ENCODE peak calls at places on chromosomes 4 and X, in nine cellular contexts. One of them, this sample, is unnamed.

GRCh38 chr4:172709376-172709775 is 459.2 kb upstream of the GALNT7 start:
- DNase-seq in heart left ventricle: no peak
- DNase-seq in upper lobe of right lung: no peak
- DNase-seq in neural progenitor cell: peak; percentile 79
- DNase-seq in fibroblast of lung: no peak
- DNase-seq in IMR-90: no peak
- DNase-seq in K562: no peak
- DNase-seq in thoracic aorta: no peak
- DNase-seq in A549: no peak
- DNase-seq in this sample: no peak

GRCh38 chr4:151228196-151229119 is 48.5 kb upstream of the PRSS48 start:
- DNase-seq in A549: no peak
- DNase-seq in thoracic aorta: no peak
- DNase-seq in upper lobe of right lung: no peak
- DNase-seq in neural progenitor cell: no peak
- DNase-seq in heart left ventricle: no peak
- DNase-seq in IMR-90: peak; percentile 28
- DNase-seq in K562: no peak
- DNase-seq in fibroblast of lung: peak; percentile 90
- DNase-seq in this sample: no peak

GRCh38 chr4:79034544-79034943 is 95.3 kb upstream of the PAQR3 start:
- DNase-seq in K562: no peak
- DNase-seq in upper lobe of right lung: no peak
- DNase-seq in fibroblast of lung: no peak
- DNase-seq in IMR-90: no peak
- DNase-seq in thoracic aorta: no peak
- DNase-seq in A549: no peak
- DNase-seq in heart left ventricle: no peak
- DNase-seq in neural progenitor cell: no peak
- DNase-seq in this sample: no peak

GRCh38 chr4:153337686-153338085 is 6.8 kb upstream of the MND1 start:
- DNase-seq in A549: no peak
- DNase-seq in thoracic aorta: no peak
- DNase-seq in fibroblast of lung: no peak
- DNase-seq in heart left ventricle: no peak
- DNase-seq in IMR-90: no peak
- DNase-seq in neural progenitor cell: no peak
- DNase-seq in K562: no peak
- DNase-seq in upper lobe of right lung: no peak
- DNase-seq in this sample: no peak

GRCh38 chr4:53587123-53587522 is 4.2 kb downstream of the LNX1 start:
- DNase-seq in fibroblast of lung: no peak
- DNase-seq in neural progenitor cell: no peak
- DNase-seq in upper lobe of right lung: no peak
- DNase-seq in K562: no peak
- DNase-seq in heart left ventricle: no peak
- DNase-seq in IMR-90: no peak
- DNase-seq in thoracic aorta: no peak
- DNase-seq in A549: no peak
- DNase-seq in this sample: no peak

GRCh38 chr4:47954245-47954644 is 39.9 kb upstream of the NFXL1 start:
- DNase-seq in IMR-90: no peak
- DNase-seq in neural progenitor cell: no peak
- DNase-seq in thoracic aorta: no peak
- DNase-seq in fibroblast of lung: no peak
- DNase-seq in A549: no peak
- DNase-seq in heart left ventricle: no peak
- DNase-seq in K562: no peak
- DNase-seq in upper lobe of right lung: no peak
- DNase-seq in this sample: no peak

GRCh38 chr4:26034849-26035248 is 120.8 kb downstream of the SMIM20 start:
- DNase-seq in K562: no peak
- DNase-seq in neural progenitor cell: no peak
- DNase-seq in A549: no peak
- DNase-seq in fibroblast of lung: no peak
- DNase-seq in heart left ventricle: no peak
- DNase-seq in thoracic aorta: no peak
- DNase-seq in upper lobe of right lung: no peak
- DNase-seq in IMR-90: no peak
- DNase-seq in this sample: no peak

GRCh38 chr4:183626168-183626567 is 32.8 kb downstream of the RWDD4 start:
- DNase-seq in IMR-90: no peak
- DNase-seq in upper lobe of right lung: no peak
- DNase-seq in neural progenitor cell: no peak
- DNase-seq in fibroblast of lung: no peak
- DNase-seq in A549: no peak
- DNase-seq in heart left ventricle: no peak
- DNase-seq in K562: no peak
- DNase-seq in thoracic aorta: no peak
- DNase-seq in this sample: no peak

GRCh38 chr4:183609151-183609550 is 49.8 kb downstream of the RWDD4 start:
- DNase-seq in upper lobe of right lung: no peak
- DNase-seq in IMR-90: no peak
- DNase-seq in heart left ventricle: no peak
- DNase-seq in neural progenitor cell: no peak
- DNase-seq in K562: no peak
- DNase-seq in A549: no peak
- DNase-seq in thoracic aorta: no peak
- DNase-seq in fibroblast of lung: no peak
- DNase-seq in this sample: no peak

GRCh38 chr4:47315346-47315745 is 148.2 kb downstream of the COMMD8 start:
- DNase-seq in upper lobe of right lung: no peak
- DNase-seq in fibroblast of lung: peak; percentile 79
- DNase-seq in IMR-90: peak; percentile 80
- DNase-seq in thoracic aorta: no peak
- DNase-seq in A549: no peak
- DNase-seq in neural progenitor cell: no peak
- DNase-seq in heart left ventricle: no peak
- DNase-seq in K562: no peak
- DNase-seq in this sample: no peak

DNA sequence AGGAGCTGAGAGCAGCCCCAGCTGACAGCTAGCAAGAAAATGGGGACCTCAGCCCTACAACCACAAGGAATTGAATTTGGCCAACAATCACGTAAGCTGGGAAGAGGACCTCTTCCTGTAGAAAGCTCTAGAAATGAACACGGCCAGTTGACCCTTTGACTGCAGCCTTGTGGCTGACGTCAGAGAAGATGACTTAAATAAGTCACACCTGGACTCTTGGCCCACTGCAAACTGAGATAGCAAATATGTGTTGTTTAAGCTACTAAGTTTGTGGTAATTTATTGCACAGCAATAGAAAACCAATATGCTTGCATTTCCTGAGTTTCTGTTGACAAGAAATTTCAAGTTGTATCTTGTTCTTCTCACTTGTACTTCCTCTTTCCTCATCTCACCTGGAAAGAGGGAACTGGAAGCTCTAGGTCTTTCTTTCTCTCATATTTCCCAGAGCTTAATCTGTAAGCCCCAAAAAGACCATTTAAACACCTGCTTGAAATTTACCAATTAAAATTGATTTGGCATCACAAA is 18.8 kb downstream of the PRKG2 start:
- DNase-seq in thoracic aorta: no peak
- DNase-seq in upper lobe of right lung: no peak
- DNase-seq in K562: no peak
- DNase-seq in heart left ventricle: no peak
- DNase-seq in neural progenitor cell: no peak
- DNase-seq in fibroblast of lung: no peak
- DNase-seq in IMR-90: no peak
- DNase-seq in A549: no peak
- DNase-seq in this sample: no peak
- H3K27ac ChIP-seq in thoracic aorta: no peak overlapping the region
- H3K27ac ChIP-seq in upper lobe of right lung: no peak overlapping the region
- H3K27ac ChIP-seq in K562: no peak overlapping the region
- H3K27ac ChIP-seq in heart left ventricle: no peak overlapping the region
- H3K27ac ChIP-seq in neural progenitor cell: no peak overlapping the region
- H3K27ac ChIP-seq in fibroblast of lung: no peak overlapping the region
- H3K27ac ChIP-seq in IMR-90: no peak overlapping the region
- H3K27ac ChIP-seq in A549: no peak overlapping the region
- H3K27ac ChIP-seq in this sample: no peak overlapping the region

GRCh38 chrX:20218809-20219505 is 47.8 kb downstream of the RPS6KA3 start:
- DNase-seq in IMR-90: peak; percentile 20
- DNase-seq in fibroblast of lung: peak; percentile 14
- DNase-seq in K562: peak; percentile 11
- DNase-seq in thoracic aorta: no peak
- DNase-seq in neural progenitor cell: peak; percentile 3
- DNase-seq in upper lobe of right lung: no peak
- DNase-seq in A549: peak; percentile 5
- DNase-seq in heart left ventricle: no peak
- DNase-seq in this sample: no peak

GRCh38 chrX:20215565-20215964 is 51.1 kb downstream of the RPS6KA3 start:
- DNase-seq in K562: no peak
- DNase-seq in fibroblast of lung: no peak
- DNase-seq in thoracic aorta: no peak
- DNase-seq in IMR-90: no peak
- DNase-seq in neural progenitor cell: no peak
- DNase-seq in upper lobe of right lung: no peak
- DNase-seq in heart left ventricle: no peak
- DNase-seq in A549: no peak
- DNase-seq in this sample: no peak

GRCh38 chrX:20217906-20218305 is 48.8 kb downstream of the RPS6KA3 start:
- DNase-seq in fibroblast of lung: no peak
- DNase-seq in IMR-90: no peak
- DNase-seq in K562: no peak
- DNase-seq in upper lobe of right lung: no peak
- DNase-seq in thoracic aorta: no peak
- DNase-seq in A549: no peak
- DNase-seq in heart left ventricle: no peak
- DNase-seq in neural progenitor cell: no peak
- DNase-seq in this sample: no peak

GRCh38 chrX:20221902-20222301 is 44.8 kb downstream of the RPS6KA3 start:
- DNase-seq in fibroblast of lung: peak; percentile 29
- DNase-seq in upper lobe of right lung: no peak
- DNase-seq in IMR-90: peak; percentile 42
- DNase-seq in K562: peak; percentile 6
- DNase-seq in A549: peak; percentile 6
- DNase-seq in thoracic aorta: no peak
- DNase-seq in neural progenitor cell: no peak
- DNase-seq in heart left ventricle: no peak
- DNase-seq in this sample: no peak

DNA sequence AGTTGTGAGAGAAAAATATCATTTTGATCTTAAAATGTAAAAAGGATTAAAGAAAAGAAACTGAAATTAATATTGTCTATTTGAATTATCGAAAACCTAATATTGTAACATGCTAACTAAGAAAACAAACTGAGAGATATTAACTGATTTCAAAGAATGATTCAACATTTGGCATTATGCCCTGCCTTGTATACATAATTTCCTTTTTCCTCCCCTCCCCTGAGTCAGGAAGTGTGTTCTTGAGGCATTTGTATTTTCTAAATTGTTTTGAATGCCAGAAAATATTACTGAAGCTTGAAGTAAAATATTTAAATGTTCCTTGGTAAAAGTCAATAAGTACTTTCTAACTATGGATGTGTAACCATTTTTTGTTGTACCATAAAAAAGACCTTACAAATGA is 49.4 kb downstream of the RPS6KA3 start:
- DNase-seq in K562: no peak
- DNase-seq in upper lobe of right lung: no peak
- DNase-seq in thoracic aorta: no peak
- DNase-seq in IMR-90: peak; percentile 78
- DNase-seq in neural progenitor cell: no peak
- DNase-seq in heart left ventricle: no peak
- DNase-seq in A549: peak; percentile 13
- DNase-seq in fibroblast of lung: peak; percentile 82
- DNase-seq in this sample: no peak
- H3K4me3 ChIP-seq in K562: no peak overlapping the region
- H3K4me3 ChIP-seq in upper lobe of right lung: peak overlapping the region; percentile 33
- H3K4me3 ChIP-seq in thoracic aorta: no peak overlapping the region
- H3K4me3 ChIP-seq in IMR-90: no peak overlapping the region
- H3K4me3 ChIP-seq in neural progenitor cell: no peak overlapping the region
- H3K4me3 ChIP-seq in heart left ventricle: peak overlapping the region; percentile 40
- H3K4me3 ChIP-seq in A549: no peak overlapping the region
- H3K4me3 ChIP-seq in fibroblast of lung: no peak overlapping the region
- H3K4me3 ChIP-seq in this sample: no peak overlapping the region

GRCh38 chr4:168735735-168736134 is 238.9 kb downstream of the PALLD start:
- DNase-seq in thoracic aorta: no peak
- DNase-seq in upper lobe of right lung: no peak
- DNase-seq in neural progenitor cell: no peak
- DNase-seq in IMR-90: no peak
- DNase-seq in A549: no peak
- DNase-seq in heart left ventricle: no peak
- DNase-seq in K562: no peak
- DNase-seq in fibroblast of lung: no peak
- DNase-seq in this sample: no peak
- H3K27ac ChIP-seq in thoracic aorta: peak overlapping the region; percentile 59
- H3K27ac ChIP-seq in upper lobe of right lung: peak overlapping the region; percentile 43
- H3K27ac ChIP-seq in neural progenitor cell: no peak overlapping the region
- H3K27ac ChIP-seq in IMR-90: no peak overlapping the region
- H3K27ac ChIP-seq in A549: no peak overlapping the region
- H3K27ac ChIP-seq in heart left ventricle: peak overlapping the region; percentile 52
- H3K27ac ChIP-seq in K562: no peak overlapping the region
- H3K27ac ChIP-seq in fibroblast of lung: no peak overlapping the region
- H3K27ac ChIP-seq in this sample: no peak overlapping the region

GRCh38 chrX:13103111-13103913 is 58.9 kb upstream of the FAM9C start:
- DNase-seq in fibroblast of lung: no peak
- DNase-seq in K562: no peak
- DNase-seq in upper lobe of right lung: no peak
- DNase-seq in IMR-90: no peak
- DNase-seq in neural progenitor cell: no peak
- DNase-seq in A549: no peak
- DNase-seq in heart left ventricle: no peak
- DNase-seq in thoracic aorta: no peak
- DNase-seq in this sample: no peak

GRCh38 chrX:13101439-13102139 is 57.2 kb upstream of the FAM9C start:
- DNase-seq in IMR-90: peak; percentile 86
- DNase-seq in neural progenitor cell: no peak
- DNase-seq in upper lobe of right lung: peak; percentile 71
- DNase-seq in fibroblast of lung: peak; percentile 93
- DNase-seq in K562: peak; percentile 59
- DNase-seq in thoracic aorta: peak; percentile 21
- DNase-seq in A549: peak; percentile 71
- DNase-seq in heart left ventricle: peak; percentile 60
- DNase-seq in this sample: no peak

GRCh38 chrX:13099121-13099520 is 54.7 kb upstream of the FAM9C start:
- DNase-seq in K562: no peak
- DNase-seq in heart left ventricle: no peak
- DNase-seq in fibroblast of lung: no peak
- DNase-seq in IMR-90: no peak
- DNase-seq in neural progenitor cell: no peak
- DNase-seq in A549: no peak
- DNase-seq in upper lobe of right lung: no peak
- DNase-seq in thoracic aorta: no peak
- DNase-seq in this sample: no peak

GRCh38 chrX:13103914-13104274 is 59.5 kb upstream of the FAM9C start:
- DNase-seq in IMR-90: no peak
- DNase-seq in neural progenitor cell: no peak
- DNase-seq in fibroblast of lung: no peak
- DNase-seq in A549: no peak
- DNase-seq in upper lobe of right lung: no peak
- DNase-seq in K562: no peak
- DNase-seq in heart left ventricle: no peak
- DNase-seq in thoracic aorta: no peak
- DNase-seq in this sample: no peak

DNA sequence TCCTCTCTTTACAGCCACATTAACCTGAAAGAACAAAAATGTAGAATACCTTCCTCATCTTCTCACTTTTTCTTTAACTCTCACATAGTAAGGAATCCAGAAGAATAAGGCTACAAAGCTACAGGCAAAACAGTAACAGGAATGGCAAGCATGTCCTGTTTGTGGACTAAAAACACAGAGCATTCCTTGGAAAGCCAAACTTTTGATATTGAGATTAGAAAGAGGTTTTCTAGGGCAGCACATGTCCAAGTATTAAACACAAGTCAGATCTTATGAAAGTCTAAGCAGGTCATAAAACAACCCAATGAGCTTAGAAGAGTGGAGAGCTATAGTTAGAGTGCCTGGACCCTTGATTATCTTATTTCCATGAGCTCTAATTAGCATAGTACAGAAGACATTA is 58.2 kb upstream of the FAM9C start:
- DNase-seq in thoracic aorta: no peak
- DNase-seq in upper lobe of right lung: no peak
- DNase-seq in A549: no peak
- DNase-seq in IMR-90: peak; percentile 29
- DNase-seq in fibroblast of lung: no peak
- DNase-seq in K562: no peak
- DNase-seq in heart left ventricle: no peak
- DNase-seq in neural progenitor cell: no peak
- DNase-seq in this sample: no peak
- H3K4me3 ChIP-seq in thoracic aorta: no peak overlapping the region
- H3K4me3 ChIP-seq in upper lobe of right lung: no peak overlapping the region
- H3K4me3 ChIP-seq in A549: no peak overlapping the region
- H3K4me3 ChIP-seq in IMR-90: no peak overlapping the region
- H3K4me3 ChIP-seq in fibroblast of lung: no peak overlapping the region
- H3K4me3 ChIP-seq in K562: no peak overlapping the region
- H3K4me3 ChIP-seq in heart left ventricle: no peak overlapping the region
- H3K4me3 ChIP-seq in neural progenitor cell: no peak overlapping the region
- H3K4me3 ChIP-seq in this sample: no peak overlapping the region